ENCODE peak calls at places on chromosomes 5 and 9, in ten cellular contexts. Y is GM13977; S is foreskin fibroblast; X is RPMI7951; R is dermis microvascular lymphatic vessel endothelial cell; C is NCI-H748 treated with DMSO at 0.1 percent for 48 hours; L is GM19239; Q is frontal cortex; D is activated CD8-positive, alpha-beta memory T cell treated with anti-CD3 and anti-CD28 coated beads for 4 hours; B is GM06990. G is an unnamed sample.

GRCh38 chr9:109329274-109330258 is 8.7 kb upstream of the EPB41L4B start:
- DNase-seq in Y (no peak), S (peak), X (peak), R (no peak), C (no peak), L (no peak), Q (no peak), D (no peak), B (no peak), G (no peak)

GRCh38 chr9:107732781-107733529 is 243.4 kb upstream of the KLF4 start:
- DNase-seq in Y (no peak), S (peak), X (peak), R (peak), C (no peak), L (no peak), Q (no peak), D (no peak), B (no peak), G (no peak)

GRCh38 chr5:157941616-157942015 is 82.7 kb upstream of the CLINT1 start:
- DNase-seq in Y (no peak), S (no peak), X (no peak), R (no peak), C (no peak), L (no peak), Q (no peak), D (no peak), B (no peak), G (no peak)

GRCh38 chr5:176835918-176836317 is 25.6 kb downstream of the UNC5A start:
- DNase-seq in Y (no peak), S (no peak), X (no peak), R (no peak), C (no peak), L (no peak), Q (no peak), D (no peak), B (no peak), G (no peak)

GRCh38 chr5:118791986-118792734 is 196.2 kb downstream of the DTWD2 start:
- DNase-seq in Y (peak), S (peak), X (peak), R (peak), C (peak), L (peak), Q (peak), D (no peak), B (peak), G (peak)

GRCh38 chr9:33815781-33816180 is 1.2 kb upstream of the UBE2R2 start:
- DNase-seq in Y (no peak), S (no peak), X (no peak), R (no peak), C (no peak), L (no peak), Q (no peak), D (no peak), B (no peak), G (no peak)

GRCh38 chr9:120935383-120935857 is 8.8 kb upstream of the TRAF1 start:
- DNase-seq in Y (no peak), S (peak), X (peak), R (peak), C (no peak), L (no peak), Q (peak), D (no peak), B (peak), G (no peak)

GRCh38 chr5:80319702-80320101 is at the start of gene SPZ1:
- DNase-seq in Y (no peak), S (no peak), X (no peak), R (no peak), C (no peak), L (no peak), Q (no peak), D (no peak), B (no peak), G (no peak)

GRCh38 chr9:36888551-36888950 is 145.5 kb downstream of the PAX5 start:
- DNase-seq in Y (no peak), S (no peak), X (no peak), R (no peak), C (no peak), L (no peak), Q (no peak), D (no peak), B (no peak), G (no peak)

GRCh38 chr5:67425514-67425913 is 228.9 kb upstream of the CD180 start:
- DNase-seq in Y (no peak), S (peak), X (no peak), R (no peak), C (no peak), L (no peak), Q (no peak), D (no peak), B (no peak), G (no peak)

GRCh38 chr5:96572864-96573512 is 89.2 kb upstream of the CAST start:
- DNase-seq in Y (no peak), S (peak), X (peak), R (peak), C (no peak), L (no peak), Q (peak), D (no peak), B (no peak), G (no peak)

GRCh38 chr5:122967625-122968024 is 68.9 kb downstream of the PPIC start:
- DNase-seq in Y (peak), S (no peak), X (no peak), R (no peak), C (no peak), L (peak), Q (no peak), D (no peak), B (no peak), G (peak)

GRCh38 chr5:64301566-64301965 is 135.9 kb downstream of the RNF180 start:
- DNase-seq in Y (no peak), S (no peak), X (no peak), R (no peak), C (no peak), L (no peak), Q (no peak), D (no peak), B (no peak), G (no peak)

GRCh38 chr9:4738866-4739586 is 2.0 kb downstream of the AK3 start:
- DNase-seq in Y (no peak), S (peak), X (no peak), R (no peak), C (no peak), L (no peak), Q (no peak), D (no peak), B (no peak), G (no peak)

GRCh38 chr5:31671339-31671741 is 32.4 kb downstream of the PDZD2 start:
- DNase-seq in Y (no peak), S (no peak), X (no peak), R (no peak), C (no peak), L (no peak), Q (no peak), D (no peak), B (no peak), G (no peak)

GRCh38 chr9:13263511-13263910 is 16.0 kb downstream of the MPDZ start:
- DNase-seq in Y (no peak), S (no peak), X (no peak), R (peak), C (no peak), L (no peak), Q (no peak), D (no peak), B (no peak), G (no peak)

GRCh38 chr9:136533775-136534157 is 12.1 kb downstream of the NOTCH1 start:
- DNase-seq in Y (no peak), S (no peak), X (no peak), R (peak), C (no peak), L (no peak), Q (no peak), D (peak), B (no peak), G (no peak)